ENCODE peak calls at places on chromosomes 11 and 22, in six cellular contexts. N is T-helper 2 cell treated with Interferon-gamma antibody and Interleukin-4, amounts not matched to agents 5 μg/mL and 100 μg/mL, for 36 hours; F is GOT3; C is ELF-1; Z is EL; V is activated CD4-positive, alpha-beta T cell treated with anti-CD3 and anti-CD28 coated beads, Interleukin-2, amount 50 U/mL, for 4 hours. A is an unnamed sample.

GRCh38 chr11:37533830-37534229 is 935.8 kb upstream of the RAG2 start:
- DNase-seq in N (no peak), V (no peak), Z (no peak), C (no peak), F (no peak), A (no peak)

GRCh38 chr11:28366549-28367341 is 258.6 kb downstream of the METTL15 start:
- DNase-seq in V (no peak), N (no peak), C (peak; percentile 27), F (no peak), Z (peak; percentile 20), A (no peak)

GRCh38 chr11:63504933-63505586 is 824 bp upstream of the LGALS12 start:
- DNase-seq in F (no peak), V (no peak), C (no peak), Z (no peak), N (no peak), A (no peak)

GRCh38 chr22:39219071-39220050 is 25.4 kb downstream of the PDGFB start:
- DNase-seq in F (no peak), Z (no peak), C (no peak), N (no peak), V (no peak), A (no peak)

GRCh38 chr11:28447226-28447625 is 339.0 kb downstream of the METTL15 start:
- DNase-seq in C (no peak), V (no peak), N (no peak), Z (peak; percentile 73), F (no peak), A (no peak)

GRCh38 chr11:18222814-18223421 is 13.7 kb downstream of the SAA4 start:
- DNase-seq in V (no peak), F (no peak), N (no peak), C (no peak), Z (no peak), A (no peak)

GRCh38 chr11:131622193-131622592 is 251.8 kb downstream of the NTM start:
- DNase-seq in C (no peak), Z (no peak), F (no peak), N (no peak), V (no peak), A (no peak)

GRCh38 chr11:9858822-9859221 is 194.9 kb downstream of the SWAP70 start:
- DNase-seq in F (no peak), N (no peak), V (no peak), Z (peak; percentile 47), C (peak; percentile 64), A (no peak)

GRCh38 chr11:2675540-2675939 is 24.3 kb downstream of the KCNQ1OT1 start:
- DNase-seq in F (no peak), Z (no peak), N (no peak), V (no peak), C (peak; percentile 77), A (no peak)

GRCh38 chr22:49626361-49627216 is 201.1 kb downstream of the BRD1 start:
- DNase-seq in N (no peak), Z (no peak), C (no peak), V (no peak), F (no peak), A (no peak)

GRCh38 chr22:24482586-24482985 is 12.5 kb upstream of the UPB1 start:
- DNase-seq in Z (peak; percentile 77), V (no peak), N (no peak), C (no peak), F (no peak), A (no peak)

GRCh38 chr22:49209452-49210195 is 618.0 kb downstream of the BRD1 start:
- DNase-seq in F (no peak), N (no peak), C (no peak), V (no peak), Z (no peak), A (no peak)

GRCh38 chr11:44899959-44900358 is 50.7 kb downstream of the TP53I11 start:
- DNase-seq in Z (peak; percentile 58), F (peak; percentile 13), N (no peak), C (peak; percentile 78), V (no peak), A (no peak)

GRCh38 chr11:75101424-75102128 is 4.9 kb upstream of the OR2AT4 start:
- DNase-seq in N (no peak), F (no peak), V (no peak), Z (no peak), C (no peak), A (no peak)

GRCh38 chr11:20522536-20522935 is 76.9 kb upstream of the SLC6A5 start:
- DNase-seq in N (no peak), V (no peak), F (no peak), C (peak; percentile 40), Z (no peak), A (no peak)

GRCh38 chr11:120467627-120468026 is 43.9 kb upstream of the GRIK4 start:
- DNase-seq in Z (peak; percentile 74), C (no peak), V (no peak), N (no peak), F (no peak), A (no peak)

GRCh38 chr22:31295831-31296230 is 3.5 kb upstream of the PIK3IP1 start:
- DNase-seq in V (no peak), Z (peak; percentile 41), N (no peak), F (no peak), C (no peak), A (no peak)

GRCh38 chr11:69650832-69651344 is 9.9 kb downstream of the CCND1 start:
- DNase-seq in V (no peak), N (no peak), Z (no peak), C (no peak), F (no peak), A (no peak)

GRCh38 chr11:69000831-69001245 is 12.2 kb downstream of the MRGPRF start:
- DNase-seq in F (peak; percentile 62), N (no peak), Z (peak; percentile 83), C (no peak), V (no peak), A (peak; percentile 25)

GRCh38 chr11:8250981-8251620 is 12.6 kb downstream of the LMO1 start:
- DNase-seq in Z (no peak), V (no peak), F (no peak), C (peak; percentile 1), N (no peak), A (no peak)

GRCh38 chr11:12403995-12404345 is 26.6 kb downstream of the PARVA start:
- DNase-seq in V (no peak), Z (no peak), F (no peak), C (no peak), N (no peak), A (no peak)

GRCh38 chr22:43990044-43990443 is 34.1 kb upstream of the PARVB start:
- DNase-seq in N (no peak), Z (no peak), C (no peak), F (no peak), V (no peak), A (no peak)

GRCh38 chr11:134370526-134371435 is 39.0 kb downstream of the GLB1L2 start:
- DNase-seq in F (no peak), V (no peak), Z (no peak), N (no peak), C (no peak), A (no peak)

GRCh38 chr11:27094062-27094587 is 53.5 kb downstream of the BBOX1 start:
- DNase-seq in F (no peak), Z (no peak), C (no peak), N (no peak), V (no peak), A (no peak)

GRCh38 chr11:117458275-117459120 is 130.8 kb downstream of the CEP164 start:
- DNase-seq in N (no peak), V (no peak), Z (no peak), F (no peak), C (no peak), A (no peak)

GRCh38 chr11:115848614-115849013 is 344.4 kb upstream of the CADM1 start:
- DNase-seq in N (no peak), V (no peak), F (no peak), C (peak; percentile 20), Z (no peak), A (no peak)

GRCh38 chr11:27296406-27296994 is 66.5 kb downstream of the CCDC34 start:
- DNase-seq in V (no peak), F (no peak), N (no peak), C (no peak), Z (peak; percentile 49), A (no peak)

GRCh38 chr11:95385577-95385976 is 154.6 kb upstream of the SESN3 start:
- DNase-seq in N (no peak), V (no peak), F (no peak), C (no peak), Z (no peak), A (no peak)

GRCh38 chr22:38751422-38752346 is 4.1 kb downstream of the SUN2 start:
- DNase-seq in Z (no peak), V (peak; percentile 30), N (peak; percentile 71), F (no peak), C (no peak), A (no peak)

GRCh38 chr11:57479925-57480324 is 19.6 kb downstream of the RTN4RL2 start:
- DNase-seq in F (no peak), C (no peak), Z (no peak), V (no peak), N (no peak), A (no peak)

A was measured in T1000.